ENCODE peak calls at places on chromosomes 13 and 19, in eight cellular contexts. O is AG09309; C is SK-MEL-5; E is brain pericyte; N is activated CD8-positive, alpha-beta memory T cell treated with anti-CD3 and anti-CD28 coated beads, Interleukin-2, amount 10 ng/mL, durations not matched to agents 7 days and 5 days; I is IMR-90; L is cardiac fibroblast; D is psoas muscle. P is an unnamed sample.

GRCh38 chr19:28882818-28883217 is 330.1 kb downstream of the UQCRFS1 start:
- DNase-seq in O (no peak), C (no peak), E (no peak), N (no peak), I (no peak), L (no peak), D (no peak), P (no peak)

GRCh38 chr19:44003461-44004134 is 841 bp downstream of the ZNF230 start:
- DNase-seq in O (no peak), C (peak; percentile 6), E (no peak), N (peak; percentile 46), I (no peak), L (peak; percentile 10), D (peak; percentile 48), P (peak; percentile 49)

GRCh38 chr13:112819111-112819510 is 129.3 kb downstream of the ATP11A start:
- DNase-seq in O (no peak), C (no peak), E (no peak), N (peak; percentile 37), I (no peak), L (no peak), D (no peak), P (no peak)

GRCh38 chr13:93872376-93872775 is 607.1 kb downstream of the DCT start:
- DNase-seq in O (no peak), C (no peak), E (no peak), N (no peak), I (no peak), L (no peak), D (no peak), P (no peak)

GRCh38 chr19:17328517-17329060 is 6.1 kb downstream of the ANO8 start:
- DNase-seq in O (no peak), C (no peak), E (no peak), N (no peak), I (no peak), L (no peak), D (no peak), P (no peak)

GRCh38 chr19:31578326-31578725 is 229.1 kb upstream of the TSHZ3 start:
- DNase-seq in O (no peak), C (no peak), E (no peak), N (no peak), I (no peak), L (no peak), D (no peak), P (no peak)

GRCh38 chr13:51317262-51317661 is 22.2 kb upstream of the SERPINE3 start:
- DNase-seq in O (peak; percentile 32), C (peak; percentile 96), E (peak; percentile 77), N (no peak), I (peak; percentile 17), L (peak; percentile 68), D (no peak), P (no peak)

GRCh38 chr19:58007285-58007684 is 4.7 kb upstream of the ZNF606 start:
- DNase-seq in O (no peak), C (peak; percentile 47), E (no peak), N (no peak), I (no peak), L (no peak), D (no peak), P (peak; percentile 21)

GRCh38 chr13:96816874-96817273 is 177.4 kb downstream of the OXGR1 start:
- DNase-seq in O (no peak), C (no peak), E (no peak), N (no peak), I (no peak), L (no peak), D (no peak), P (no peak)